ENCODE peak calls at places on chromosomes 3 and 15, in nine cellular contexts. R is NCI-H460; M is stomach; O is T-cell; T is tibial nerve; Z is activated CD8-positive, alpha-beta memory T cell treated with anti-CD3 and anti-CD28 coated beads for 24 hours; L is left kidney; N is NCI-H1092 treated with DMSO at 0.1 percent for 48 hours; C is posterior cingulate gyrus. F is an unnamed sample.

GRCh38 chr15:62591842-62592838 is 427.1 kb upstream of the C2CD4B start:
- DNase-seq in R (no peak), M (no peak), O (no peak), T (no peak), Z (no peak), L (peak; percentile 38), N (no peak), C (no peak), F (no peak)

GRCh38 chr3:20225769-20226168 is 39.8 kb upstream of the SGO1 start:
- DNase-seq in R (peak; percentile 6), M (no peak), O (no peak), T (no peak), Z (no peak), L (peak; percentile 65), N (peak; percentile 15), C (no peak), F (no peak)

GRCh38 chr15:40067921-40068624 is 29.1 kb upstream of the SRP14 start:
- DNase-seq in R (no peak), M (no peak), O (no peak), T (no peak), Z (no peak), L (no peak), N (no peak), C (peak; percentile 15), F (no peak)

GRCh38 chr3:197339841-197340520 is 41.6 kb upstream of the DLG1 start:
- DNase-seq in R (no peak), M (no peak), O (no peak), T (no peak), Z (no peak), L (peak; percentile 73), N (no peak), C (no peak), F (no peak)

GRCh38 chr3:85567074-85567676 is 608.4 kb downstream of the CADM2 start:
- DNase-seq in R (peak; percentile 47), M (peak; percentile 63), O (peak; percentile 5), T (peak; percentile 60), Z (no peak), L (peak; percentile 43), N (peak; percentile 53), C (peak; percentile 90), F (no peak)

GRCh38 chr3:177554900-177555759 is 357.8 kb upstream of the TBL1XR1 start:
- DNase-seq in R (peak; percentile 4), M (no peak), O (no peak), T (no peak), Z (no peak), L (no peak), N (peak; percentile 78), C (no peak), F (no peak)

GRCh38 chr15:68154923-68155559 is 50.1 kb downstream of the CALML4 start:
- DNase-seq in R (peak; percentile 52), M (peak; percentile 37), O (no peak), T (peak; percentile 71), Z (no peak), L (peak; percentile 86), N (peak; percentile 49), C (peak; percentile 37), F (peak; percentile 53)

GRCh38 chr15:27850961-27851636 is 248.0 kb downstream of the OCA2 start:
- DNase-seq in R (no peak), M (peak; percentile 7), O (no peak), T (no peak), Z (no peak), L (peak; percentile 46), N (no peak), C (peak; percentile 88), F (peak; percentile 26)

GRCh38 chr3:141814375-141814774 is 51.2 kb downstream of the GRK7 start:
- DNase-seq in R (no peak), M (no peak), O (no peak), T (no peak), Z (no peak), L (no peak), N (no peak), C (no peak), F (no peak)

GRCh38 chr3:119279101-119279554 is 15.1 kb upstream of the ARHGAP31 start:
- DNase-seq in R (no peak), M (peak; percentile 63), O (no peak), T (no peak), Z (no peak), L (peak; percentile 29), N (peak; percentile 91), C (peak; percentile 88), F (no peak)

GRCh38 chr3:24663406-24663805 is 168.8 kb upstream of the THRB start:
- DNase-seq in R (no peak), M (no peak), O (no peak), T (no peak), Z (no peak), L (no peak), N (no peak), C (peak; percentile 49), F (no peak)

F was measured in ureter.